ENCODE peak calls at places on chromosomes 11 and 22, in five cellular contexts. G is Panc1; Q is ovary; U is CD8-positive, alpha-beta T cell; C is CD8-positive, alpha-beta memory T cell. E is an unnamed sample.

GRCh38 chr11:43341159-43341558 is 17.6 kb upstream of the TTC17 start:
- DNase-seq in U (no peak), G (no peak), Q (no peak), C (no peak), E (no peak)

GRCh38 chr11:112961751-112962747 is 829 bp downstream of the NCAM1 start:
- DNase-seq in U (no peak), C (no peak), G (no peak), Q (peak; percentile 39), E (no peak)

GRCh38 chr11:102289510-102290078 is 27.7 kb upstream of the BIRC3 start:
- DNase-seq in U (no peak), G (no peak), Q (no peak), C (no peak), E (no peak)

GRCh38 chr11:10038916-10039315 is 255.1 kb downstream of the SBF2 start:
- DNase-seq in G (no peak), Q (no peak), C (no peak), U (no peak), E (no peak)

GRCh38 chr11:19938051-19938856 is 222.0 kb downstream of the DBX1 start:
- DNase-seq in C (no peak), G (no peak), Q (no peak), U (no peak), E (no peak)

GRCh38 chr11:120324932-120325810 is at the start of gene TLCD5:
- DNase-seq in G (no peak), C (no peak), U (peak; percentile 11), Q (peak; percentile 78), E (no peak)

GRCh38 chr11:71977743-71978418 is 20.8 kb upstream of the IL18BP start:
- DNase-seq in G (peak; percentile 35), U (peak; percentile 29), C (peak; percentile 24), Q (peak; percentile 67), E (no peak)

GRCh38 chr22:24423519-24424000 is 3.8 kb upstream of the ADORA2A start:
- DNase-seq in C (peak; percentile 61), G (no peak), Q (peak; percentile 56), U (peak; percentile 52), E (no peak)

GRCh38 chr11:112292785-112293407 is 32.2 kb upstream of the PLET1 start:
- DNase-seq in G (no peak), C (no peak), Q (no peak), U (no peak), E (peak; percentile 59)

GRCh38 chr11:9046376-9046775 is 42.6 kb upstream of the NRIP3 start:
- DNase-seq in C (no peak), U (no peak), Q (no peak), G (no peak), E (no peak)

GRCh38 chr11:65960824-65961266 is 689 bp upstream of the SART1 start:
- DNase-seq in U (no peak), Q (no peak), C (no peak), G (no peak), E (no peak)

GRCh38 chr11:35347921-35348331 is 71.4 kb downstream of the SLC1A2 start:
- DNase-seq in G (no peak), C (no peak), Q (no peak), U (no peak), E (peak; percentile 9)

GRCh38 chr11:57566035-57566504 is 1.4 kb downstream of the UBE2L6 start:
- DNase-seq in U (no peak), G (no peak), C (peak; percentile 16), Q (peak; percentile 46), E (no peak)

GRCh38 chr11:60974726-60975125 is 3.2 kb downstream of the CD6 start:
- DNase-seq in Q (no peak), G (no peak), C (no peak), U (no peak), E (no peak)

GRCh38 chr11:394034-394857 is at the start of gene PKP3:
- DNase-seq in U (no peak), Q (no peak), G (no peak), C (no peak), E (peak; percentile 88)

GRCh38 chr22:32830473-32830872 is 29.0 kb downstream of the TIMP3 start:
- DNase-seq in Q (peak; percentile 53), U (no peak), C (no peak), G (no peak), E (no peak)

GRCh38 chr11:122261546-122261945 is 145.5 kb upstream of the BLID start:
- DNase-seq in U (no peak), C (no peak), G (no peak), Q (no peak), E (no peak)

GRCh38 chr11:118996926-118997626 is 862 bp upstream of the CENATAC start:
- DNase-seq in U (no peak), Q (no peak), C (peak; percentile 12), G (no peak), E (no peak)

GRCh38 chr11:117824571-117825537 is at the start of gene FXYD2:
- DNase-seq in Q (peak; percentile 79), U (no peak), C (no peak), G (no peak), E (no peak)

GRCh38 chr11:22938691-22939090 is 78.4 kb upstream of the CCDC179 start:
- DNase-seq in Q (no peak), C (no peak), G (no peak), U (no peak), E (no peak)

GRCh38 chr11:116276051-116277044 is 496.4 kb downstream of the BUD13 start:
- DNase-seq in G (peak; percentile 28), C (peak; percentile 49), Q (peak; percentile 59), U (peak; percentile 56), E (peak; percentile 41)

GRCh38 chr22:37749223-37749622 is 52.4 kb downstream of the TRIOBP start:
- DNase-seq in C (no peak), U (no peak), G (no peak), Q (no peak), E (no peak)
- H3K4me1 ChIP-seq in C (peaks cover 10% of the 10 kb centered on the region), U (peaks cover 23% of the 10 kb centered on the region), G (peaks cover 68% of the 10 kb centered on the region), Q (peaks cover 50% of the 10 kb centered on the region), E (peaks cover 70% of the 10 kb centered on the region)

GRCh38 chr11:46437106-46437689 is 45.6 kb upstream of the CHRM4 start:
- DNase-seq in Q (no peak), C (no peak), G (no peak), U (no peak), E (no peak)

GRCh38 chr11:46436113-46436512 is 44.5 kb upstream of the CHRM4 start:
- DNase-seq in Q (no peak), U (no peak), C (no peak), G (no peak), E (no peak)

GRCh38 chr11:46435679-46436078 is 44.1 kb upstream of the CHRM4 start:
- DNase-seq in Q (no peak), G (no peak), U (no peak), C (no peak), E (no peak)

DNA sequence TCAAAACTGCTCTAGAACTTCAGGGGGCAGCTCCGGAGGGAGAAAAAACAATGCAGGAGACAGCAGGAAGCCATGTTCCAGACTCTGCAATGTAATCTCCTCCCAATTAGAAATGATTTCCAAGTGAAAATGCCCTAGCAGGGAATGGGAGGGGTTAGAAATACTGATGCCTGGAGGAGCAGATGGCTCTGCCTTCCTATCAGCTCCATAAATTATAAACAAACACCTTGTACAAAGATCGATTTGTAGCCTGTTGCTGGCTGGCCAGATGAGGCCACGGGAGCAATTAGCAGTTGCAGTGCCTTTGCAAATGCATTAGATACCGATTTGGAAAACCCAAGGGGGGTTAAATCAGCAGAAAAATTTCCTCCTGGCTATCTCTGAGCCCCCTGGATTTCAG is 46.6 kb upstream of the CHRM4 start:
- DNase-seq in G (no peak), C (no peak), U (no peak), Q (no peak), E (no peak)
- H3K36me3 ChIP-seq in G (peaks cover 7% of the 10 kb centered on the region), C (peaks cover 17% of the 10 kb centered on the region), U (peaks cover 16% of the 10 kb centered on the region), Q (no peaks in the 10 kb centered on the region), E (peaks cover 18% of the 10 kb centered on the region)

GRCh38 chr22:50525104-50525958 is at the start of gene SCO2:
- DNase-seq in C (peak; percentile 96), Q (peak; percentile 97), G (no peak), U (peak; percentile 94), E (peak; percentile 76)
- H3K4me1 ChIP-seq in C (peaks cover 24% of the 10 kb centered on the region), Q (peaks cover 13% of the 10 kb centered on the region), G (peaks cover 4% of the 10 kb centered on the region), U (peaks cover 41% of the 10 kb centered on the region), E (peaks cover 16% of the 10 kb centered on the region)

DNA sequence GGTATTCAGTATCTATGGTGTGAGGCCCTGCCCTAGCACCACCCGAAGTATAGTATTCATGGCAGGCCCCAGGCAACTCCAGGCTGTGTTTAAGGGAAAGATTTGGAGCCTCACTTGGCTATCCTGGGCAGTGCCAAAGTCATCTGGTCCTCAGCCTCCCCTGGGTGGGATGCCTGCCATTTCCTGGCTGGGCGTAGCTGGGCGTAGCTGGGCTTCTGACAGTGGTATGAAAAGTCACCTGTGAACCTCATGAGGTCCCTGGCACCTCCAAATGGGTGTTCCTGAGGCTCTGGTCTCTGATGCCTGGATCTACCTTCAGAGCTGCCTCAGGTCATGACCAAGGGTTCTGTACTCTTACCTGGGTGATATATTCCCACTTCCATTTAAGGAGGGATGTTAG is 113.0 kb upstream of the PARVA start:
- DNase-seq in U (no peak), C (no peak), G (no peak), Q (no peak), E (no peak)
- H3K36me3 ChIP-seq in U (no peaks in the 10 kb centered on the region), C (peaks cover 8% of the 10 kb centered on the region), G (no peaks in the 10 kb centered on the region), Q (no peaks in the 10 kb centered on the region), E (peaks cover 65% of the 10 kb centered on the region)

GRCh38 chr11:64776875-64777274 is 1.5 kb downstream of the SF1 start:
- DNase-seq in G (no peak), U (no peak), C (no peak), Q (no peak), E (no peak)
- H3K4me1 ChIP-seq in G (peaks cover 16% of the 10 kb centered on the region), U (peaks cover 71% of the 10 kb centered on the region), C (peaks cover 71% of the 10 kb centered on the region), Q (peaks cover 7% of the 10 kb centered on the region), E (peaks cover 16% of the 10 kb centered on the region)

GRCh38 chr11:68053117-68053516 is 14.3 kb downstream of the TCIRG1 start:
- DNase-seq in G (no peak), U (no peak), Q (no peak), C (no peak), E (no peak)

GRCh38 chr11:68056317-68057285 is 17.8 kb downstream of the TCIRG1 start:
- DNase-seq in G (no peak), Q (no peak), U (no peak), C (no peak), E (no peak)

GRCh38 chr11:68052137-68052873 is 13.5 kb downstream of the TCIRG1 start:
- DNase-seq in C (no peak), Q (no peak), G (no peak), U (no peak), E (no peak)

GRCh38 chr11:68053981-68054812 is 15.4 kb downstream of the TCIRG1 start:
- DNase-seq in C (no peak), G (no peak), U (no peak), Q (no peak), E (no peak)

DNA sequence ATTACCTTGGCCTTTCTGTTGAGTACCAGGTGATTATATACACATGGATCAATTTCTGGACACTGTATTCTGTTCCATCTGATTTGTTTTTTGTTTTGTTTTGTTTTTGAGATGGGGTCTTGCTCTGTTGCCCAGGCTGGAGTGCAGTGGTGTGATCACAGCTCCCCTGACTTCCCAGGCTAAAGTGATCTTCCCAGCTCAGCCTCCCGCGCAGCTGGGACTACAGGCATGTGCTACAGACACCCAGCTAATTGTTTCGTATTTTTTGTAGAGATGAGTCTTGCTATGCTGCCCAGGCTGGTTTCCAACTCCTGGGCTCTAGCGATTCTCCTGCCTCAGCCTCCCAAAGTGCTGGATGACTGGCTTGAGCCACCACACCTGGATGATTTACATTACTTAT is 19.0 kb downstream of the TCIRG1 start:
- DNase-seq in C (no peak), G (no peak), Q (no peak), U (no peak), E (no peak)
- H3K36me3 ChIP-seq in C (no peaks in the 10 kb centered on the region), G (peaks cover 10% of the 10 kb centered on the region), Q (no peaks in the 10 kb centered on the region), U (no peaks in the 10 kb centered on the region), E (no peaks in the 10 kb centered on the region)